ENCODE peak calls at places on chromosomes 16 and 17, in seven cellular contexts. P, E, V, A, R, N and S are unnamed samples.

GRCh38 chr17:39104046-39104445 is 47.4 kb downstream of the PLXDC1 start:
- DNase-seq in P (no peak), N (peak), V (no peak), R (no peak), E (peak), A (peak), S (no peak)

GRCh38 chr17:80826955-80827645 is 164.5 kb upstream of the CHMP6 start:
- DNase-seq in V (no peak), E (peak), A (peak), N (peak), P (no peak), R (no peak), S (peak)

GRCh38 chr17:48143629-48144028 is 36.1 kb downstream of the SNX11 start:
- DNase-seq in P (no peak), N (no peak), A (no peak), R (no peak), E (no peak), V (no peak), S (no peak)

GRCh38 chr17:10151667-10152496 is 46.5 kb downstream of the GAS7 start:
- DNase-seq in R (no peak), V (peak), A (no peak), E (no peak), P (no peak), N (peak), S (peak)

GRCh38 chr17:18182190-18182977 is 1.2 kb upstream of the ALKBH5 start:
- DNase-seq in N (peak), E (peak), R (peak), V (peak), P (no peak), A (no peak), S (peak)

GRCh38 chr17:75524269-75524970 is 1.1 kb upstream of the LLGL2 start:
- DNase-seq in P (no peak), E (no peak), R (no peak), A (no peak), N (no peak), V (no peak), S (no peak)

GRCh38 chr16:46857261-46857962 is 26.4 kb upstream of the C16orf87 start:
- DNase-seq in E (peak), N (peak), R (peak), V (no peak), A (peak), P (peak), S (peak)

GRCh38 chr17:56929362-56929969 is 15.6 kb upstream of the TRIM25 start:
- DNase-seq in A (no peak), V (no peak), E (peak), R (no peak), N (no peak), P (peak), S (peak)

GRCh38 chr16:77330332-77331043 is 104.3 kb downstream of the ADAMTS18 start:
- DNase-seq in N (no peak), P (no peak), V (no peak), E (peak), R (no peak), A (no peak), S (no peak)

GRCh38 chr17:69870091-69870530 is 204.9 kb upstream of the KCNJ16 start:
- DNase-seq in N (peak), R (no peak), V (no peak), A (peak), P (peak), E (peak), S (no peak)

GRCh38 chr16:73215482-73216377 is 167.8 kb upstream of the ZFHX3 start:
- DNase-seq in E (peak), N (no peak), R (no peak), A (peak), V (no peak), P (no peak), S (no peak)

GRCh38 chr17:44122825-44123355 is 551 bp downstream of the HDAC5 start:
- DNase-seq in V (no peak), E (no peak), P (peak), N (no peak), A (no peak), R (no peak), S (no peak)

GRCh38 chr17:3603119-3603869 is 5.9 kb downstream of the TRPV1 start:
- DNase-seq in V (no peak), R (no peak), E (peak), A (peak), N (peak), P (no peak), S (no peak)

GRCh38 chr17:4711671-4712111 is 1.3 kb downstream of the ARRB2 start:
- DNase-seq in E (no peak), P (peak), R (no peak), A (no peak), N (no peak), V (no peak), S (peak)

GRCh38 chr17:40419559-40420331 is 2.0 kb upstream of the TOP2A start:
- DNase-seq in P (no peak), E (no peak), R (no peak), N (no peak), A (no peak), V (no peak), S (peak)

GRCh38 chr17:66359351-66359750 is 56.9 kb downstream of the PRKCA start:
- DNase-seq in A (no peak), N (no peak), V (no peak), P (no peak), R (no peak), E (no peak), S (no peak)

GRCh38 chr16:72928089-72928981 is 119.6 kb downstream of the ZFHX3 start:
- DNase-seq in R (no peak), A (no peak), E (no peak), V (no peak), P (no peak), N (no peak), S (no peak)

GRCh38 chr17:40859536-40859935 is 7.5 kb downstream of the KRT12 start:
- DNase-seq in R (no peak), V (no peak), E (no peak), P (no peak), N (peak), A (no peak), S (no peak)

GRCh38 chr17:40466298-40466971 is 23.2 kb downstream of the IGFBP4 start:
- DNase-seq in A (no peak), N (no peak), V (no peak), R (no peak), E (peak), P (no peak), S (no peak)

GRCh38 chr17:32007463-32008298 is 498 bp downstream of the LRRC37B start:
- DNase-seq in V (no peak), E (peak), R (no peak), P (peak), A (no peak), N (peak), S (peak)

GRCh38 chr16:76182092-76182635 is 95.0 kb upstream of the CNTNAP4 start:
- DNase-seq in E (no peak), A (no peak), V (no peak), P (no peak), R (no peak), N (no peak), S (no peak)

GRCh38 chr17:77451271-77451893 is 310.6 kb downstream of the SEC14L1 start:
- DNase-seq in V (peak), A (no peak), N (peak), E (peak), R (peak), P (peak), S (peak)

GRCh38 chr16:72300892-72301291 is 128.9 kb upstream of the PMFBP1 start:
- DNase-seq in A (no peak), V (no peak), E (no peak), R (peak), N (no peak), P (no peak), S (no peak)

GRCh38 chr16:57762365-57763289 is 27.1 kb downstream of the KATNB1 start:
- DNase-seq in V (no peak), P (no peak), N (no peak), A (no peak), R (no peak), E (no peak), S (no peak)

GRCh38 chr17:2856727-2857126 is 60.5 kb downstream of the RAP1GAP2 start:
- DNase-seq in V (no peak), P (no peak), N (no peak), E (no peak), R (no peak), A (no peak), S (no peak)

GRCh38 chr16:74297296-74297665 is 667 bp downstream of the PSMD7 start:
- DNase-seq in E (peak), V (no peak), R (peak), P (peak), A (no peak), N (peak), S (peak)

GRCh38 chr17:79202476-79202875 is 127.9 kb downstream of the ENGASE start:
- DNase-seq in E (peak), V (no peak), N (no peak), R (no peak), P (no peak), A (no peak), S (no peak)

GRCh38 chr16:79980650-79981521 is 380.3 kb upstream of the MAF start:
- DNase-seq in P (no peak), N (no peak), R (no peak), E (no peak), V (no peak), A (no peak), S (no peak)

GRCh38 chr17:33832295-33832694 is 422.8 kb upstream of the CCL2 start:
- DNase-seq in R (peak), A (no peak), E (no peak), P (no peak), N (no peak), V (no peak), S (no peak)

GRCh38 chr17:74190807-74191206 is 12.7 kb upstream of the RPL38 start:
- DNase-seq in E (peak), R (peak), A (no peak), P (no peak), N (peak), V (no peak), S (no peak)

GRCh38 chr16:55508941-55509920 is at the start of gene LPCAT2:
- DNase-seq in N (peak), R (peak), A (peak), E (peak), P (no peak), V (peak), S (peak)

GRCh38 chr17:47618416-47618815 is 31.3 kb upstream of the KPNB1 start:
- DNase-seq in N (no peak), V (no peak), E (peak), A (no peak), R (no peak), P (no peak), S (peak)

GRCh38 chr16:79192904-79193303 is 407.6 kb downstream of the MAF start:
- DNase-seq in P (no peak), N (no peak), A (no peak), V (no peak), E (no peak), R (no peak), S (no peak)

GRCh38 chr17:29645516-29646051 is 22.9 kb upstream of the CORO6 start:
- DNase-seq in A (peak), R (no peak), E (peak), V (peak), N (peak), P (no peak), S (peak)

DNA sequence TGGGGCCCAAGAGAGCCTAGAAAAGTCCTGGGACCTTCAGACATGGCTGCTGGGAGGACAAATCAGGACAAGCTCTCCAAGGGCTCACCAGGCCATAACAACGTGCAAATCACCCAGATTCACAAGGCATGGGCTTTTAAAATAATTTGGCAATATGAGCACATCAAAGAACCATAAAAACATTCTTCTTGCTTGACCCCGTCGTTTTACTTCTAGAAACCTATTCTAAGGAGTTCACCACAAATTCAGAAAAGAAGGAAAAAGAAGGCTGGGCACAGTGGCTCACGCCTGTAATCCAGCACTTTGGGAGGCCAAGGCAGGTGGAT is 12.1 kb upstream of the MT3 start:
- DNase-seq in A (no peak), N (no peak), V (no peak), R (no peak), P (no peak), E (no peak), S (no peak)
- TF ChIP-seq CTCF in A (no peak), N (no peak), V (no peak), R (no peak), P (peak), E (no peak), S (no peak)

DNA sequence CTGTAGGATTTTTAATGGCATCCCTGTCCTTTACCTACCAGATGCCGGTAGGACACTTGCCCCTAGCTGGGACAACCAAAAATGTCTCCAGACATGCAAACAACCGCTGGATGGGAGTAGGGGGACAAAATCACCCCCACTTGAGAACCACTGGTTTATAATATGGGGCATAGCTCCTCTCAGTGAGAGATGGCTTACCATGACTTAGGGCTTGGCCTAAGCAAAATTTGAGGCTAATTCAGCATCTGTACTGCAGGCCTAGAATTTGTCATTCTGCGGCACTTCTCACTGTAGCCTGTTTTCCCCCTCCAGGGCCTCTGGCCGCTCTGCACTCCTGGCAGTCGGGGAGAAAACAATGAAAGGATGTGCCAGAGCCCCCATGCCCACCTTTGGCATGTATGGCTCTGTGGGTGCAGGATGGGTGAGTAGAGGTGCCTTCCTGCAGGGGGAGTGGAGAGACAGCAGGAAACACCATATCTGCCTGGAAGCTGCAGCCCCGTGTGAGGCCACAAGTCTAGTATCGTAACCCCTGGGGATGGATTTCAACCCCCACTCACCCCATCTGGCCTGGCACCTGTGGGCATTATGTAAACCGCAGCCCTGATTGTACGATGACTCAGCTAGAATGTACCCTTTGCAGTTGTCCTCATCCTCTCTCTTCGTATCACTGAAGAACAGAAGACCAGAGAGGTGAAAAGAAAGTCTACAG is 268.1 kb downstream of the SOX9 start:
- DNase-seq in P (peak), N (no peak), E (peak), V (no peak), R (no peak), A (no peak), S (peak)
- TF ChIP-seq CTCF in P (peak), N (peak), E (peak), V (no peak), R (no peak), A (peak), S (peak)

GRCh38 chr16:89641719-89642187 is 15.8 kb downstream of the CHMP1A start:
- DNase-seq in R (no peak), P (no peak), E (no peak), A (no peak), N (no peak), V (no peak), S (no peak)
- TF ChIP-seq CTCF in R (no peak), P (no peak), E (no peak), A (no peak), N (no peak), V (no peak), S (no peak)

GRCh38 chr17:60193482-60193881 is 43.7 kb downstream of the CA4 start:
- DNase-seq in A (no peak), R (no peak), N (no peak), V (no peak), E (no peak), P (no peak), S (no peak)
- TF ChIP-seq CTCF in A (no peak), R (no peak), N (no peak), V (no peak), E (no peak), P (no peak), S (no peak)

GRCh38 chr17:913207-913606 is 66.4 kb downstream of the NXN start:
- DNase-seq in N (no peak), P (no peak), E (no peak), V (no peak), R (no peak), A (no peak), S (no peak)

GRCh38 chr17:915416-916201 is 64.0 kb downstream of the NXN start:
- DNase-seq in A (no peak), V (no peak), E (peak), N (peak), R (no peak), P (no peak), S (no peak)

GRCh38 chr17:907725-908124 is 71.9 kb downstream of the NXN start:
- DNase-seq in V (no peak), E (no peak), N (no peak), A (no peak), R (no peak), P (no peak), S (no peak)

GRCh38 chr17:910503-911194 is 68.9 kb downstream of the NXN start:
- DNase-seq in E (no peak), P (no peak), A (no peak), R (no peak), N (peak), V (no peak), S (no peak)

GRCh38 chr17:909642-910323 is 69.8 kb downstream of the NXN start:
- DNase-seq in A (no peak), P (no peak), E (peak), V (no peak), R (no peak), N (no peak), S (peak)
- TF ChIP-seq CTCF in A (no peak), P (no peak), E (no peak), V (no peak), R (no peak), N (no peak), S (no peak)

GRCh38 chr17:49708515-49709161 is 874 bp upstream of the SLC35B1 start:
- DNase-seq in V (no peak), N (peak), E (peak), P (no peak), A (no peak), R (no peak), S (no peak)

GRCh38 chr17:49705254-49705653 is 2.5 kb downstream of the SLC35B1 start:
- DNase-seq in A (no peak), P (no peak), R (no peak), E (no peak), N (no peak), V (no peak), S (no peak)

GRCh38 chr17:49703557-49704277 is 4.0 kb downstream of the SLC35B1 start:
- DNase-seq in E (peak), R (peak), P (peak), A (no peak), V (no peak), N (peak), S (peak)

GRCh38 chr17:49707608-49708514 is at the start of gene SLC35B1:
- DNase-seq in N (peak), V (peak), P (peak), E (peak), A (peak), R (peak), S (peak)

DNA sequence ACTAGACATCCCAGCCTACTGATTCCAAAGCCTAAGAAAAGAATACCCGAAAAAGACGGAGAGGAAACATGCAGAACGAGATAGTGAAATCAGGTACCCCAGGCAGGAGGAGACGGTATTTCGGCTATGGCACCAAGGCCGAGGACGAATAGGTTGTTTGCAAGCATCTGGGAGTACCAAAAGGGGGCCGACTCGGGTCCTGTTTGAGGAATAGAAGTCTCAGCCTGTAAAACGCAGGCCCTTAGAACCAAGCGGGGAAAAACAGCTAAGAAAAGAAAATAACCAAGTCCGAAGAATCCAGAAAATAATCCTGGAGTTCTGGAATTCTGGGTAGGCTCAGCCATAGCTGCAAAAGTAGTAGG is 537 bp downstream of the SLC35B1 start:
- DNase-seq in E (peak), N (peak), V (no peak), P (peak), A (no peak), R (peak), S (peak)
- TF ChIP-seq CTCF in E (peak), N (peak), V (no peak), P (peak), A (no peak), R (no peak), S (no peak)

DNA sequence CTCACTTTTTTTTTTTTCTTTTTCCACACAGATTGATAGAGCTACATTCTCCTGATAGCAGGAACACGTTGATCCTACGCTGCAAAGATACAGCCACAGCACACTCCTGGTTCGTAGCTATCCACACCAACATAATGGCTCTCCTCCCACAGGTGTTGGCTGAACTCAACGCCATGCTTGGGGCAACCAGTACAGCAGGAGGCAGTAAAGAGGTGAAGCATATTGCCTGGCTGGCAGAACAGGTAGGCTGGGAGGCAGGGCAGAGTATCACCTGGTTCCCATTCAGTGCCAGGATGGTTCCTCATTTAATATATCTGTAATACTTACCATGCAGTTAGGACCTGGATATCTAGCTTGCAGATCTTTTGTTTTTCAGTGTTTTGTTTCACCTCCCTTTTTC is 51.1 kb upstream of the VPS4A start:
- DNase-seq in A (no peak), V (no peak), N (no peak), E (no peak), P (no peak), R (no peak), S (no peak)
- TF ChIP-seq CTCF in A (no peak), V (no peak), N (no peak), E (no peak), P (no peak), R (no peak), S (no peak)